ENCODE peak calls at places on chromosome 10, in seven cellular contexts. Y, S, G, D, P, H and V are unnamed samples.
A peak's percentile ranks its signal among the peaks of the same experiment; 100 is the strongest.

GRCh38 chr10:88651131-88651541 is 13.1 kb upstream of the LIPF start:
- DNase-seq in Y (no peak), S (peak; percentile 92), G (no peak), D (peak; percentile 82), P (no peak), H (peak; percentile 91), V (no peak)

GRCh38 chr10:42999385-43000020 is 77.4 kb upstream of the RET start:
- DNase-seq in Y (no peak), S (no peak), G (no peak), D (no peak), P (no peak), H (no peak), V (no peak)

GRCh38 chr10:103553743-103554487 is 60.4 kb downstream of the NEURL1 start:
- DNase-seq in Y (no peak), S (no peak), G (no peak), D (no peak), P (no peak), H (no peak), V (no peak)

GRCh38 chr10:47139121-47139520 is 160.9 kb upstream of the GDF10 start:
- DNase-seq in Y (no peak), S (no peak), G (no peak), D (no peak), P (no peak), H (no peak), V (no peak)

GRCh38 chr10:36170943-36171501 is 528.9 kb upstream of the FZD8 start:
- DNase-seq in Y (no peak), S (no peak), G (no peak), D (peak; percentile 16), P (no peak), H (no peak), V (no peak)

GRCh38 chr10:95467162-95467599 is 94.0 kb downstream of the SORBS1 start:
- DNase-seq in Y (peak; percentile 72), S (no peak), G (no peak), D (peak; percentile 81), P (peak; percentile 86), H (no peak), V (no peak)

GRCh38 chr10:122181901-122182799 is 88.9 kb upstream of the BTBD16 start:
- DNase-seq in Y (peak; percentile 61), S (peak; percentile 40), G (no peak), D (peak; percentile 43), P (no peak), H (no peak), V (no peak)

GRCh38 chr10:114009281-114009996 is 34.2 kb upstream of the ADRB1 start:
- DNase-seq in Y (peak; percentile 30), S (peak; percentile 9), G (no peak), D (peak; percentile 26), P (no peak), H (no peak), V (no peak)

GRCh38 chr10:21934307-21934706 is 69.2 kb downstream of the DNAJC1 start:
- DNase-seq in Y (no peak), S (no peak), G (no peak), D (no peak), P (no peak), H (peak; percentile 6), V (no peak)

GRCh38 chr10:106506509-106507265 is 657.8 kb downstream of the SORCS1 start:
- DNase-seq in Y (no peak), S (peak; percentile 9), G (no peak), D (no peak), P (no peak), H (peak; percentile 1), V (no peak)

GRCh38 chr10:116134316-116134715 is 138.7 kb downstream of the GFRA1 start:
- DNase-seq in Y (no peak), S (no peak), G (no peak), D (no peak), P (no peak), H (no peak), V (no peak)

GRCh38 chr10:34739915-34740314 is 75.2 kb downstream of the PARD3 start:
- DNase-seq in Y (peak; percentile 87), S (peak; percentile 92), G (no peak), D (peak; percentile 82), P (peak; percentile 92), H (peak; percentile 91), V (peak; percentile 71)

GRCh38 chr10:114565066-114565465 is 93.0 kb downstream of the ABLIM1 start:
- DNase-seq in Y (no peak), S (peak; percentile 27), G (no peak), D (no peak), P (no peak), H (no peak), V (no peak)

GRCh38 chr10:122152544-122152943 is 118.6 kb upstream of the BTBD16 start:
- DNase-seq in Y (no peak), S (peak; percentile 67), G (no peak), D (no peak), P (no peak), H (peak; percentile 59), V (no peak)

GRCh38 chr10:70726909-70727495 is 54.7 kb downstream of the ADAMTS14 start:
- DNase-seq in Y (no peak), S (no peak), G (no peak), D (no peak), P (no peak), H (no peak), V (no peak)

GRCh38 chr10:10332786-10333185 is 684.9 kb upstream of the CELF2 start:
- DNase-seq in Y (peak; percentile 18), S (no peak), G (no peak), D (no peak), P (no peak), H (no peak), V (no peak)

GRCh38 chr10:18690541-18690940 is 31.3 kb downstream of the ARL5B start:
- DNase-seq in Y (no peak), S (no peak), G (no peak), D (no peak), P (no peak), H (no peak), V (no peak)

GRCh38 chr10:1571587-1572237 is 165.6 kb downstream of the ADARB2 start:
- DNase-seq in Y (no peak), S (no peak), G (no peak), D (no peak), P (no peak), H (no peak), V (no peak)

GRCh38 chr10:35781643-35782035 is 139.5 kb upstream of the FZD8 start:
- DNase-seq in Y (peak; percentile 46), S (no peak), G (no peak), D (peak; percentile 16), P (peak; percentile 57), H (no peak), V (no peak)

GRCh38 chr10:43192824-43193223 is 54.6 kb downstream of the CSGALNACT2 start:
- DNase-seq in Y (no peak), S (no peak), G (no peak), D (no peak), P (peak; percentile 24), H (no peak), V (no peak)

GRCh38 chr10:128714240-128714639 is 588.0 kb upstream of the MKI67 start:
- DNase-seq in Y (no peak), S (no peak), G (no peak), D (no peak), P (no peak), H (no peak), V (no peak)

GRCh38 chr10:109898666-109899577 is 24.4 kb downstream of the XPNPEP1 start:
- DNase-seq in Y (no peak), S (no peak), G (no peak), D (peak; percentile 70), P (no peak), H (peak; percentile 30), V (no peak)

GRCh38 chr10:75371010-75371409 is 30.6 kb downstream of the ZNF503 start:
- DNase-seq in Y (no peak), S (no peak), G (no peak), D (no peak), P (no peak), H (no peak), V (no peak)

GRCh38 chr10:16445770-16446469 is 9.1 kb downstream of the PTER start:
- DNase-seq in Y (no peak), S (no peak), G (no peak), D (no peak), P (no peak), H (no peak), V (no peak)

GRCh38 chr10:133010095-133010837 is 67.9 kb upstream of the CFAP46 start:
- DNase-seq in Y (no peak), S (no peak), G (no peak), D (peak; percentile 4), P (no peak), H (no peak), V (no peak)

GRCh38 chr10:120998782-120999285 is 147.7 kb downstream of the WDR11 start:
- DNase-seq in Y (no peak), S (no peak), G (no peak), D (no peak), P (no peak), H (no peak), V (no peak)

GRCh38 chr10:96292971-96293909 is 11.0 kb upstream of the DNTT start:
- DNase-seq in Y (peak; percentile 61), S (peak; percentile 27), G (no peak), D (peak; percentile 52), P (no peak), H (peak; percentile 7), V (peak; percentile 48)

GRCh38 chr10:127012769-127013152 is 107.5 kb downstream of the DOCK1 start:
- DNase-seq in Y (no peak), S (peak; percentile 33), G (peak; percentile 74), D (peak; percentile 50), P (no peak), H (peak; percentile 20), V (no peak)

GRCh38 chr10:103917326-103918052 is 495 bp downstream of the STN1 start:
- DNase-seq in Y (peak; percentile 73), S (peak; percentile 51), G (no peak), D (no peak), P (peak; percentile 42), H (peak; percentile 37), V (no peak)

GRCh38 chr10:93464826-93465388 is 17.2 kb downstream of the MYOF start:
- DNase-seq in Y (no peak), S (peak; percentile 63), G (no peak), D (peak; percentile 49), P (no peak), H (no peak), V (no peak)
- H3K9ac ChIP-seq in Y (no peak overlapping the region), S (no peak overlapping the region), G (peak overlapping the region; percentile 90), D (peak overlapping the region; percentile 21), P (no peak overlapping the region), H (peak overlapping the region; percentile 82), V (no peak overlapping the region)

DNA sequence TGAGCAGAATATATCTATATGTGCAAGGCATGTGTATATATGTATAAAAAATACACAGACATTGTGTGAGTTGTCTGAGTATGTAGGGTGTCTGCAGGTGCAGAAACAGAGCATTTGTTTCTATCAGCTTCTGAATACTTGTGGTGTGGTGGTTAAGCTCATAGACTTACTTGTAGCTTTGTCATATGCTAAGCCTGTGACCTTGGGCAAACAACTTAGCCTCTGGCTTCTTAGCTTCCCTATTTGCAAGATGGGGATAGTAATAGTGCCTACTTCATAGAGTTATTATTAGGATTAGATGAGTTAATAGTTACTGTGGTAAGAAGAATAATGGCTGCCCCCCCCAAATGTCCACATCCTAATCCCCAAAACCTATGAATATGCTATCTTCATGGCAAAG is 28.2 kb upstream of the PAX2 start:
- DNase-seq in Y (no peak), S (no peak), G (no peak), D (no peak), P (no peak), H (no peak), V (no peak)
- H3K4me2 ChIP-seq in Y (no peak overlapping the region), S (no peak overlapping the region), G (no peak overlapping the region), D (no peak overlapping the region), P (no peak overlapping the region), H (no peak overlapping the region), V (no peak overlapping the region)

GRCh38 chr10:60303778-60304177 is 85.9 kb downstream of the ANK3 start:
- DNase-seq in Y (no peak), S (no peak), G (no peak), D (no peak), P (no peak), H (no peak), V (no peak)
- TF ChIP-seq CTCF in Y (no peak), S (no peak), G (no peak), D (no peak), P (no peak), H (no peak), V (no peak)

GRCh38 chr10:119269737-119270136 is 62.4 kb downstream of the GRK5 start:
- DNase-seq in Y (no peak), S (no peak), G (no peak), D (no peak), P (no peak), H (no peak), V (no peak)
- H3K9ac ChIP-seq in Y (no peak overlapping the region), S (no peak overlapping the region), G (no peak overlapping the region), D (no peak overlapping the region), P (no peak overlapping the region), H (no peak overlapping the region), V (peak overlapping the region; percentile 37)